ENCODE peak calls at places on chromosomes 6 and 20, in seven cellular contexts. Q is PC-3, T is HFFc6, N is T-helper 9 cell, Z is AG09319, H is ovary, E is fibroblast of the conjunctiva. U is an unnamed sample.

GRCh38 chr6:138517635-138518034 is 18.3 kb upstream of the NHSL1 start:
- DNase-seq in Q (peak; percentile 68), T (peak; percentile 57), N (peak; percentile 33), Z (no peak), H (peak; percentile 11), E (no peak), U (no peak)

GRCh38 chr20:53839423-53840176 is 230.8 kb downstream of the BCAS1 start:
- DNase-seq in Q (peak; percentile 43), T (no peak), N (peak; percentile 27), Z (no peak), H (no peak), E (no peak), U (no peak)

GRCh38 chr20:478010-478948 is 15.9 kb upstream of the TBC1D20 start:
- DNase-seq in Q (no peak), T (no peak), N (no peak), Z (peak; percentile 22), H (no peak), E (peak; percentile 83), U (no peak)

GRCh38 chr6:108947114-108947854 is 99.1 kb downstream of the ARMC2 start:
- DNase-seq in Q (peak; percentile 71), T (peak; percentile 90), N (no peak), Z (peak; percentile 88), H (no peak), E (peak; percentile 75), U (peak; percentile 76)

GRCh38 chr20:33370296-33370695 is 31.0 kb downstream of the CDK5RAP1 start:
- DNase-seq in Q (no peak), T (no peak), N (peak; percentile 67), Z (no peak), H (no peak), E (no peak), U (no peak)

GRCh38 chr6:148203281-148203925 is 139.2 kb upstream of the SASH1 start:
- DNase-seq in Q (no peak), T (peak; percentile 26), N (no peak), Z (no peak), H (no peak), E (no peak), U (no peak)

GRCh38 chr20:18443841-18444240 is 23.0 kb downstream of the DZANK1 start:
- DNase-seq in Q (no peak), T (peak; percentile 36), N (no peak), Z (no peak), H (no peak), E (no peak), U (no peak)

GRCh38 chr6:41408982-41409381 is 73.6 kb downstream of the NCR2 start:
- DNase-seq in Q (no peak), T (no peak), N (no peak), Z (no peak), H (no peak), E (no peak), U (no peak)

GRCh38 chr6:12185081-12185673 is 105.0 kb upstream of the EDN1 start:
- DNase-seq in Q (no peak), T (no peak), N (no peak), Z (no peak), H (no peak), E (no peak), U (no peak)

GRCh38 chr6:114439414-114439813 is 96.6 kb upstream of the HS3ST5 start:
- DNase-seq in Q (no peak), T (no peak), N (no peak), Z (no peak), H (no peak), E (no peak), U (no peak)

GRCh38 chr20:22814475-22815205 is 220.5 kb upstream of the SSTR4 start:
- DNase-seq in Q (no peak), T (no peak), N (no peak), Z (no peak), H (no peak), E (no peak), U (no peak)

GRCh38 chr6:142222022-142222421 is 75.0 kb downstream of the VTA1 start:
- DNase-seq in Q (no peak), T (no peak), N (no peak), Z (no peak), H (no peak), E (no peak), U (no peak)

GRCh38 chr6:158014505-158015187 is 33.0 kb downstream of the SYNJ2 start:
- DNase-seq in Q (no peak), T (no peak), N (no peak), Z (no peak), H (no peak), E (no peak), U (no peak)

GRCh38 chr6:150395388-150396009 is 26.7 kb downstream of the IYD start:
- DNase-seq in Q (peak; percentile 67), T (peak; percentile 52), N (no peak), Z (no peak), H (no peak), E (peak; percentile 37), U (no peak)

GRCh38 chr6:170208651-170209353 is 82.1 kb downstream of the DLL1 start:
- DNase-seq in Q (no peak), T (no peak), N (no peak), Z (no peak), H (no peak), E (no peak), U (no peak)

U was measured in HS-5.